ENCODE peak calls at places on chromosomes 4 and X, in eight cellular contexts. E is stomach, Q is SK-N-SH, J is HepG2, R is GM23338, N is esophagus muscularis mucosa, K is H1, B is suprapubic skin. H is an unnamed sample.

GRCh38 chrX:135481696-135482179 is 38.7 kb upstream of the INTS6L start:
- DNase-seq in E (no peak), Q (no peak), J (no peak), R (no peak), N (no peak), K (no peak), B (no peak), H (no peak)

GRCh38 chr4:147777456-147778091 is 45.7 kb downstream of the ARHGAP10 start:
- DNase-seq in E (no peak), Q (no peak), J (no peak), R (no peak), N (no peak), K (no peak), B (no peak), H (no peak)

GRCh38 chr4:183444953-183445543 is 612 bp downstream of the CDKN2AIP start:
- DNase-seq in E (peak), Q (peak), J (no peak), R (peak), N (no peak), K (no peak), B (peak), H (peak)

GRCh38 chr4:4480685-4481393 is 61.0 kb downstream of the STX18 start:
- DNase-seq in E (no peak), Q (peak), J (no peak), R (no peak), N (no peak), K (no peak), B (no peak), H (no peak)

GRCh38 chr4:54898941-54899340 is 226.5 kb downstream of the KDR start:
- DNase-seq in E (no peak), Q (no peak), J (no peak), R (no peak), N (peak), K (no peak), B (no peak), H (no peak)

GRCh38 chr4:83197555-83198235 is 83.2 kb upstream of the PLAC8 start:
- DNase-seq in E (no peak), Q (no peak), J (peak), R (peak), N (no peak), K (no peak), B (no peak), H (peak)

GRCh38 chr4:139745111-139745639 is 79.6 kb downstream of the MGST2 start:
- DNase-seq in E (no peak), Q (no peak), J (no peak), R (no peak), N (no peak), K (no peak), B (no peak), H (no peak)

GRCh38 chrX:129769467-129770154 is 10.1 kb upstream of the SASH3 start:
- DNase-seq in E (no peak), Q (no peak), J (no peak), R (no peak), N (no peak), K (no peak), B (no peak), H (peak)

GRCh38 chr4:48578132-48578964 is 88.3 kb downstream of the ZAR1 start:
- DNase-seq in E (peak), Q (peak), J (peak), R (peak), N (no peak), K (no peak), B (no peak), H (no peak)

GRCh38 chrX:150293311-150294013 is 69.7 kb upstream of the MAMLD1 start:
- DNase-seq in E (no peak), Q (no peak), J (no peak), R (no peak), N (no peak), K (no peak), B (no peak), H (no peak)
- TF ChIP-seq POLR2AphosphoS5 in E (no peak), Q (no peak), J (no peak), R (no peak), N (no peak), K (no peak), B (no peak), H (no peak)

GRCh38 chr4:180669637-180670036 is 1573.6 kb upstream of the TENM3 start:
- DNase-seq in E (no peak), Q (no peak), J (no peak), R (no peak), N (no peak), K (no peak), B (no peak), H (no peak)
- H3K4me3 ChIP-seq in E (no peak), Q (no peak), J (no peak), R (no peak), N (no peak), K (no peak), B (no peak), H (no peak)

DNA sequence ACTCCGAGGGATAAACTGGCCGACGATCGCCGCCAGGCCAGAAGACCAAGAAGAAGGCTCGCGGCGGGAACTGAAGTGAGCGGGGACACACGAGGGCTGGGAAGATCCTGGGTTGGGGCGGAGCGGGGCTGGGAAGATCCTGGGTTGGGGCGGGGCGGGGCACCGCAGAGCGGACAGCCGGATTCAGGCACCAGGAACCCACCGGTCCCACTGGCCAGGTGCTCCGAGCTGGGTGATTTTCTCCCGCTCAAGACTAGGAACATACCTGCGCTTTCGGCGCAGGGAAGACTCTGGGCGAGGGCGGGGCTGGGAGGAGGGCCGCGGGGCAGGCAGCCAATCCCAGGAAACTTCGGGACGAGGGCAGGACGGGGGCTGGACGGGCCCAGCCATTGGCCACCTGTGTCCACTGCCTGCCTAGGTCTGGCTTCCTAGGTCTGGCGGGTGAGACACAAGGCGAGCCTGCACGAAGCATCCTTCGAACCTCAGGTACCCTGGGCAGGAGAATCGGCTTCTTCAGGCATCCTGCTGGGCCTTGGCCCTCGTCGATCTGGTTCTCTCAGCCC is at the start of gene ERVMER34-1:
- DNase-seq in E (peak), Q (peak), J (no peak), R (peak), N (no peak), K (peak), B (no peak), H (no peak)
- TF ChIP-seq POLR2AphosphoS5 in E (peak), Q (no peak), J (no peak), R (peak), N (no peak), K (no peak), B (no peak), H (no peak)

GRCh38 chr4:57109530-57109846 is 697 bp downstream of the IGFBP7 start:
- DNase-seq in E (no peak), Q (no peak), J (no peak), R (peak), N (no peak), K (no peak), B (no peak), H (no peak)
- H3K4me3 ChIP-seq in E (peak), Q (peak), J (no peak), R (peak), N (peak), K (peak), B (peak), H (peak)

GRCh38 chrX:13791559-13791958 is 25.3 kb downstream of the GPM6B start:
- DNase-seq in E (no peak), Q (no peak), J (no peak), R (no peak), N (no peak), K (no peak), B (no peak), H (no peak)

GRCh38 chrX:13791145-13791544 is 25.7 kb downstream of the GPM6B start:
- DNase-seq in E (no peak), Q (no peak), J (no peak), R (no peak), N (no peak), K (no peak), B (no peak), H (no peak)

GRCh38 chrX:13794417-13794816 is 22.5 kb downstream of the GPM6B start:
- DNase-seq in E (no peak), Q (no peak), J (no peak), R (no peak), N (no peak), K (no peak), B (no peak), H (no peak)

GRCh38 chrX:13793897-13794296 is 23.0 kb downstream of the GPM6B start:
- DNase-seq in E (no peak), Q (no peak), J (no peak), R (no peak), N (no peak), K (no peak), B (no peak), H (no peak)

GRCh38 chrX:13790206-13791131 is 26.4 kb downstream of the GPM6B start:
- DNase-seq in E (no peak), Q (no peak), J (no peak), R (no peak), N (no peak), K (no peak), B (no peak), H (no peak)
- TF ChIP-seq POLR2AphosphoS5 in E (no peak), Q (no peak), J (no peak), R (no peak), N (no peak), K (no peak), B (no peak), H (no peak)

DNA sequence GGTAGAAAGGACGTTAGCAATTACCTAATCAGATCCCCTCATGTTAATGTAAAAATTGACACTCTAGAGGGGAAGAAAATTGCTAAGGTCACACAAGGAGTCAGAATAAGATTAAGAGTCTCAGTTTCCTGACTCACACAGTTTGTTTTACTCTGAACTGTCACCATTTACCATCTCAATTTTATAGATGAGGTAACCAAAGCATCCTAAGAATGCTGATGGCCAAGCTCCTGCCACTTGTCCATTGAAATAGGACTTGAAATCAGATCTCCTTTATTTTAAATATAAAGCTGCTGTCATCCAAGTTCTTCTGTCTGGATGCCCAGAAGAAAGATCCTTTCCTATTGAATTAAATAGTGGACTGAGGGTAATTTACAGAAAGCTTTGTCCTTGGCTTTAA is 114.8 kb upstream of the VAMP7 start:
- DNase-seq in E (no peak), Q (no peak), J (no peak), R (no peak), N (no peak), K (no peak), B (no peak), H (no peak)
- H3K4me3 ChIP-seq in E (no peak), Q (peak), J (no peak), R (peak), N (no peak), K (no peak), B (no peak), H (no peak)

GRCh38 chr4:141132689-141133145 is 552 bp downstream of the RNF150 start:
- DNase-seq in E (no peak), Q (peak), J (no peak), R (peak), N (no peak), K (no peak), B (no peak), H (peak)
- TF ChIP-seq POLR2AphosphoS5 in E (no peak), Q (no peak), J (no peak), R (no peak), N (no peak), K (no peak), B (no peak), H (no peak)

DNA sequence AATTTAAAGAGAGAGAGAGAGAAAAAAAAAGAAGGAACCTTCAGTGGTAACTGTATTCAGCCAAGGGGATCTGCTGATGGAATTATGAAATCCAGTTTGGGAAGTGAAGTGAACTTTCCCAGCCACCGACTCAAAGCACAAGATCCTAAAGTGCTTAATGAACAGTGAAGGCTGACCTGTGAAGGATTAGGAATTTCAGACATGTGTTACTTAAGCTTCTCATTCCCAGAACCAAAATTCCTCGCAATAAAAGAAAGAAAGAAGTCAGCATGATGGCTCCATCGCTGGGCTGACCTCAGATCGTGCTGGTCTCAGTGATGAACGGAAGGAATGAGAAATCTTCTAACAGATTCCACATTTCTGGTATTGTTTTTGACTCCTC is 135.2 kb downstream of the ARSF start:
- DNase-seq in E (no peak), Q (no peak), J (no peak), R (no peak), N (no peak), K (no peak), B (no peak), H (no peak)
- H3K4me3 ChIP-seq in E (no peak), Q (no peak), J (no peak), R (no peak), N (no peak), K (no peak), B (no peak), H (no peak)

GRCh38 chr4:23789765-23790164 is 100.1 kb downstream of the PPARGC1A start:
- DNase-seq in E (no peak), Q (no peak), J (peak), R (no peak), N (no peak), K (no peak), B (no peak), H (no peak)
- TF ChIP-seq POLR2AphosphoS5 in E (no peak), Q (no peak), J (no peak), R (no peak), N (no peak), K (no peak), B (no peak), H (peak)

GRCh38 chr4:52076731-52077130 is 25.6 kb downstream of the SPATA18 start:
- DNase-seq in E (no peak), Q (peak), J (no peak), R (peak), N (no peak), K (peak), B (no peak), H (peak)
- H3K4me3 ChIP-seq in E (peak), Q (peak), J (no peak), R (peak), N (peak), K (peak), B (no peak), H (no peak)

H was measured in spleen.